ENCODE peak calls at places on chromosomes 12 and 14, in ten cellular contexts. W is heart left ventricle, P is stomach, F is testis, N is suprapubic skin, R is transverse colon, T is HCT116, G is right lobe of liver, K is ovary, D is lower leg skin. J is an unnamed sample.

GRCh38 chr12:104738371-104738710 is 219.7 kb downstream of the SLC41A2 start:
- DNase-seq in K (no peak), R (no peak), F (no peak), N (no peak), W (no peak), P (no peak), G (no peak), D (no peak), T (no peak), J (no peak)

GRCh38 chr12:81136519-81136918 is 58.6 kb downstream of the ACSS3 start:
- DNase-seq in P (no peak), K (no peak), W (no peak), G (no peak), T (no peak), D (no peak), F (no peak), N (no peak), R (no peak), J (no peak)

GRCh38 chr14:74658535-74659130 is 46.6 kb upstream of the LTBP2 start:
- DNase-seq in D (no peak), W (no peak), F (no peak), N (no peak), P (no peak), T (no peak), K (no peak), R (no peak), G (no peak), J (no peak)

GRCh38 chr14:90062852-90063539 is 1.2 kb downstream of the KCNK13 start:
- DNase-seq in K (no peak), G (no peak), P (no peak), N (no peak), D (no peak), T (no peak), R (no peak), F (no peak), W (no peak), J (no peak)

GRCh38 chr14:71432334-71432733 is 499.9 kb upstream of the RGS6 start:
- DNase-seq in D (no peak), T (no peak), R (no peak), K (no peak), N (no peak), W (no peak), G (no peak), P (no peak), F (no peak), J (no peak)

GRCh38 chr12:14647028-14647750 is 49.2 kb downstream of the GUCY2C start:
- DNase-seq in D (no peak), R (no peak), W (no peak), P (no peak), K (no peak), F (no peak), N (no peak), T (no peak), G (no peak), J (no peak)

GRCh38 chr14:65318636-65319506 is 93.7 kb upstream of the FUT8 start:
- DNase-seq in W (no peak), K (no peak), R (no peak), T (no peak), P (no peak), D (no peak), F (no peak), G (no peak), N (no peak), J (no peak)

GRCh38 chr14:27318769-27319280 is 721.0 kb upstream of the NOVA1 start:
- DNase-seq in W (no peak), T (no peak), F (no peak), K (no peak), D (no peak), P (no peak), N (no peak), G (no peak), R (no peak), J (no peak)

GRCh38 chr12:56862264-56862663 is 71.9 kb downstream of the SDR9C7 start:
- DNase-seq in W (no peak), D (no peak), G (no peak), F (no peak), T (no peak), K (no peak), R (no peak), N (no peak), P (no peak), J (no peak)

GRCh38 chr14:97287956-97288355 is 490.8 kb downstream of the VRK1 start:
- DNase-seq in P (no peak), W (no peak), G (no peak), F (no peak), D (no peak), T (no peak), R (no peak), N (no peak), K (no peak), J (no peak)

GRCh38 chr12:47802312-47802711 is 17.4 kb downstream of the HDAC7 start:
- DNase-seq in N (no peak), F (no peak), G (no peak), K (no peak), T (no peak), P (no peak), D (no peak), R (no peak), W (no peak), J (no peak)

GRCh38 chr12:65279387-65280112 is 1.1 kb downstream of the MSRB3 start:
- DNase-seq in R (no peak), D (no peak), F (no peak), T (no peak), P (no peak), W (no peak), N (no peak), G (no peak), K (no peak), J (no peak)

GRCh38 chr12:6730169-6730568 is 6.3 kb downstream of the COPS7A start:
- DNase-seq in T (no peak), W (no peak), F (no peak), D (no peak), K (no peak), G (no peak), R (no peak), P (no peak), N (no peak), J (no peak)

GRCh38 chr12:12182926-12183325 is 83.9 kb downstream of the LRP6 start:
- DNase-seq in P (no peak), G (no peak), T (no peak), W (no peak), N (no peak), K (peak), F (no peak), D (no peak), R (no peak), J (no peak)

GRCh38 chr14:73026243-73026844 is 562 bp downstream of the ZFYVE1 start:
- DNase-seq in R (no peak), G (no peak), F (peak), W (no peak), T (no peak), D (peak), N (no peak), K (no peak), P (no peak), J (no peak)

GRCh38 chr12:103884316-103884715 is 43.3 kb upstream of the NT5DC3 start:
- DNase-seq in T (no peak), W (no peak), P (no peak), N (no peak), K (no peak), R (peak), F (peak), G (no peak), D (no peak), J (peak)

GRCh38 chr12:8780389-8780788 is 42.0 kb upstream of the A2ML1 start:
- DNase-seq in F (no peak), P (no peak), T (peak), W (no peak), G (no peak), N (no peak), D (no peak), K (no peak), R (no peak), J (no peak)

GRCh38 chr12:66203820-66204219 is 14.8 kb downstream of the IRAK3 start:
- DNase-seq in W (no peak), T (no peak), F (no peak), P (no peak), K (no peak), D (no peak), G (no peak), N (no peak), R (no peak), J (no peak)

GRCh38 chr12:107450541-107450940 is 235.1 kb upstream of the PWP1 start:
- DNase-seq in W (no peak), K (no peak), R (no peak), N (no peak), P (no peak), T (no peak), D (no peak), F (no peak), G (no peak), J (no peak)

GRCh38 chr12:122886851-122887816 is 8.8 kb downstream of the VPS37B start:
- DNase-seq in R (peak), G (no peak), F (no peak), P (peak), N (peak), K (no peak), T (peak), W (no peak), D (no peak), J (no peak)

GRCh38 chr14:36271939-36272907 is 48.2 kb downstream of the MBIP start:
- DNase-seq in P (no peak), N (no peak), K (no peak), F (peak), T (no peak), G (no peak), R (peak), D (no peak), W (no peak), J (no peak)
- H3K4me3 ChIP-seq in P (peak), N (peak), K (no peak), F (peak), T (no peak), G (peak), R (no peak), D (no peak), W (peak), J (no peak)

GRCh38 chr14:63174760-63175191 is 29.5 kb upstream of the RHOJ start:
- DNase-seq in K (no peak), N (no peak), R (no peak), F (peak), W (no peak), D (no peak), P (no peak), G (no peak), T (peak), J (no peak)
- TF ChIP-seq CTCF in K (peak), N (peak), R (peak), F (peak), W (peak), D (no peak), P (peak), G (peak), T (peak), J (peak)

DNA sequence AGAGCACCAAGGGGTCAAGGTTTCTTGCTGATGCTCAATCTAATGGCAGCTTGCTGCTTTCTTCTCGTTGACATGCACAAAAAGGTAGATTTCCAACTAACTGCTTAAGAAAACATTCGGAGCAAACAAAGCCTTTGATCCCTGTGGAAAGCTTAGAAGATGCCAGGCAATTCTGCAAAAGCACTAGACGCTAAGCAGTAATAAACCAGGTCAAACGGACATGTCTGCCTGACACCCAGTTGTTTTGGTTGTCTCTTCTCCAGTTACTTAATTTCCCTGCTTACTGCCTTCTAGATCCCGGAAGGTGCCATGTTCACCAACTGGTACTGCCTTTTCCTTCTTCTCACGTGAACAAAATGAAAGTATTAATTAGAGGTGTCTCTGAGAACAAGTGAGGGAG is 100.5 kb upstream of the TMCC3 start:
- DNase-seq in N (no peak), W (no peak), P (no peak), R (no peak), G (no peak), T (no peak), F (no peak), D (no peak), K (no peak), J (no peak)
- TF ChIP-seq POLR2A in N (no peak), W (no peak), P (no peak), R (no peak), G (no peak), T (no peak), F (no peak), D (no peak), K (no peak), J (no peak)

GRCh38 chr14:104095426-104096310 is 10.2 kb downstream of the ASPG start:
- DNase-seq in N (no peak), G (no peak), W (peak), R (peak), K (no peak), T (no peak), D (no peak), P (no peak), F (no peak), J (no peak)

GRCh38 chr14:104096318-104096717 is 10.8 kb downstream of the ASPG start:
- DNase-seq in P (no peak), N (no peak), W (peak), T (no peak), R (no peak), G (no peak), F (no peak), D (no peak), K (no peak), J (no peak)

GRCh38 chr14:104094056-104094708 is 8.7 kb downstream of the ASPG start:
- DNase-seq in D (no peak), T (no peak), W (peak), P (no peak), R (peak), N (no peak), K (no peak), F (no peak), G (no peak), J (no peak)

GRCh38 chr14:104093366-104094055 is 8.0 kb downstream of the ASPG start:
- DNase-seq in R (peak), K (no peak), N (no peak), F (no peak), G (peak), T (no peak), P (no peak), W (peak), D (no peak), J (no peak)

DNA sequence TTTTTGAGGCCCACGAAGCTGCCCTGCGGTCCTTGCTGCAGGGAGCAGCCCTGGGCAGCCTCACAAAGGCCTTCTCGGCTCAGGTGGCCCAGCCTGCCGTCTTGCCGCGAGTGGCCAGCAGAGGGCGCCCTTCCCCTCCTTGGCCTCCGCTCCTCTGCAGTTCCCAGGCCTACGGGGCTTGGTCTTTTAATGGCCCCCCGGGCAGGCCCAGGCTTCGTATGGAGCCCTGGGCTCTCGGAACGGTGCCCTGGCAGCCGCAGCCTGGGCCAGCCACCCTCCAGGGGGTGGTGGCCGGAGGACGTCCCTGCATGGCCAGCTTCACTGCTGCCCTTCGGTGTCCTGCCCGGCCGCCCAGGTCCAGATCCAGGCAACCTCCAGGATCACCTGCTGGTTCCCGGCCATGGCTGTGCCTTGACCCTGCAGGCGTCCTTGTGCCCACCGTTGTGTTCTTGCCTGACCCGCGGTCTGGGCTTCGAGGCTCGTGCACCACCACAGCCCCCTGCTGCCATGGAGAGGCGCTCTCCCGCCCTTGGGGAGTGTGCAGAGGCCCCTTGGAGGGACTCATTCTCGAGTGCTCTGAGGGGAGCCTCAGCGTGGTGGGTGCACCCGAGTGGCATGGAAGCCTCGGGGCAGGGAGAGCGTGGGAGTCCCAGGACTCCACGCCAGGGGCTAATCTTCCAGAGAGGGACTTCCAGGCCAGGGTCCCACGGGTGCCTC is 9.4 kb downstream of the ASPG start:
- DNase-seq in R (peak), G (peak), T (no peak), N (no peak), W (peak), D (no peak), P (peak), F (peak), K (no peak), J (peak)
- H3K4me3 ChIP-seq in R (no peak), G (no peak), T (no peak), N (no peak), W (no peak), D (no peak), P (no peak), F (no peak), K (no peak), J (no peak)

DNA sequence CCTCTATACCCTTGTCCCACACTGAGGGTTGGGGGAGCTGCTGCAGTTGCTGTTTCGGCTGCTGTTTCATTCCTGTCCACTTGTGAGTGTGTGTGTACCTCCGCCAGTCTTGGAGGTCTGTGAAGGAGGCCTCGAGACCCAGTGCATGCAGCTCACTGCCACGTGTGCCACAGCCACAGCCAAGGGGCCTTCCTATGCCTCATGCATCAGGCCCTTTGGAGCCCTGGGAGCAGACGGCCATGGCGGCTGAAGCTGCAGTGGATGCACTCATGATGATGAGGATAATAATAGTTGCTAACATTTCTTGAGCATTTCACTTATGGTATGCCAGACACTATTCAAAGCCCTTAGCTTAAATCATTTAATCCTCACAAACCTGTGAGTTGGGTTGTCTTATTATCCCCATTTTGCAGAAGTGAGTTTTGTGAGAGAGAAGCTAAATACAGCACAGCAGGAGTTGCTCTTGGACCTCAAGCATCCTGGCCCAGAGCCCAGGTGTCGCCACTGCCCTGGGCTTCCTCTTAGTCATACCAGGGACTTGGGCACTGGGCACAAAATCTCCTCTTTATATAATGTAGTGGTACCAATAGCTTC is 156.6 kb downstream of the PRKCH start:
- DNase-seq in G (peak), K (no peak), W (peak), N (no peak), T (peak), P (peak), F (peak), D (no peak), R (peak), J (peak)
- TF ChIP-seq CTCF in G (no peak), K (no peak), W (no peak), N (no peak), T (peak), P (no peak), F (no peak), D (no peak), R (no peak), J (no peak)

DNA sequence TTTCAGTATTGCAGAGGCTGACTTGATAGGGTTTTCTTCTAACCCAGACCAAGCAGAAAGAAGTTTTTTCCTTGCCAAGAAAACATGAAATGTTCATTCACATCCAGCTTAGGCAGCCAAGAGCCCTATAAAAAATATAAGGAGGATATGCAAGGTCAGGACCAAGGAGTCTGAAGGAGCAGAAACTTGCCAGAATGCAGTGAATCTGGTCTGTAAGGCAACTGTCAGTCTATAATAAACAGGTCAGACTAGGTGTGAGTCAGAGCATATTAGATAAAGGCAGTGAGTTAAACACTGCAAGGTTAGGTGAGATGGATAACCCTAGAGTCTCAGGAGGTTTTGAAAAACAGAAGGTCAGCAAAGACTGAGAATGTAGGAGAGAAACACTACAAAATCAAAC is 645.5 kb downstream of the C12orf50 start:
- DNase-seq in N (no peak), G (no peak), K (no peak), D (no peak), T (no peak), P (no peak), W (no peak), R (no peak), F (no peak), J (no peak)
- TF ChIP-seq POLR2A in N (no peak), G (no peak), K (no peak), D (no peak), T (no peak), P (no peak), W (no peak), R (no peak), F (no peak), J (no peak)

GRCh38 chr14:61764342-61765122 is 2.3 kb downstream of the SNAPC1 start:
- DNase-seq in D (no peak), N (no peak), G (no peak), K (no peak), W (no peak), T (no peak), F (no peak), R (no peak), P (no peak), J (no peak)
- H3K4me3 ChIP-seq in D (no peak), N (peak), G (no peak), K (no peak), W (peak), T (no peak), F (no peak), R (no peak), P (no peak), J (no peak)

GRCh38 chr12:96906498-96906848 is 584 bp upstream of the NEDD1 start:
- DNase-seq in F (no peak), K (no peak), N (no peak), W (no peak), R (no peak), T (no peak), G (no peak), P (no peak), D (no peak), J (no peak)
- TF ChIP-seq CTCF in F (no peak), K (no peak), N (no peak), W (no peak), R (no peak), T (no peak), G (no peak), P (no peak), D (no peak), J (no peak)

GRCh38 chr14:64186231-64187129 is 107.7 kb downstream of the ESR2 start:
- DNase-seq in R (no peak), W (no peak), F (peak), K (peak), T (no peak), D (no peak), P (peak), G (no peak), N (no peak), J (no peak)
- TF ChIP-seq POLR2A in R (no peak), W (no peak), F (no peak), K (no peak), T (no peak), D (no peak), P (no peak), G (no peak), N (no peak), J (no peak)